ENCODE peak calls at places on chromosomes 7 and 10, in seven cellular contexts. One of them, this sample, is unnamed.

GRCh38 chr7:16412535-16413247 is 8.6 kb downstream of the CRPPA start:
- DNase-seq in GM03348: no peak
- DNase-seq in cardiac fibroblast: no peak
- DNase-seq in HTR-8/SVneo: no peak
- DNase-seq in stimulated activated CD8-positive, alpha-beta memory T cell treated with anti-CD3 and anti-CD28 coated beads, Interleukin-15, amount 100 ng/mL, for 1 hour: no peak
- DNase-seq in activated naive CD4-positive, alpha-beta T cell treated with anti-CD3 and anti-CD28 coated beads, Interleukin-2, amount 10 ng/mL, durations not matched to agents 7 days and 5 days: no peak
- DNase-seq in AG10803: no peak
- DNase-seq in this sample: no peak

GRCh38 chr10:75187961-75188426 is 22.6 kb upstream of the VDAC2 start:
- DNase-seq in HTR-8/SVneo: peak
- DNase-seq in stimulated activated CD8-positive, alpha-beta memory T cell treated with anti-CD3 and anti-CD28 coated beads, Interleukin-15, amount 100 ng/mL, for 1 hour: peak
- DNase-seq in GM03348: peak
- DNase-seq in cardiac fibroblast: peak
- DNase-seq in AG10803: peak
- DNase-seq in activated naive CD4-positive, alpha-beta T cell treated with anti-CD3 and anti-CD28 coated beads, Interleukin-2, amount 10 ng/mL, durations not matched to agents 7 days and 5 days: peak
- DNase-seq in this sample: peak

GRCh38 chr10:3995302-3996210 is 210.5 kb upstream of the KLF6 start:
- DNase-seq in HTR-8/SVneo: no peak
- DNase-seq in cardiac fibroblast: peak
- DNase-seq in activated naive CD4-positive, alpha-beta T cell treated with anti-CD3 and anti-CD28 coated beads, Interleukin-2, amount 10 ng/mL, durations not matched to agents 7 days and 5 days: no peak
- DNase-seq in AG10803: peak
- DNase-seq in GM03348: peak
- DNase-seq in stimulated activated CD8-positive, alpha-beta memory T cell treated with anti-CD3 and anti-CD28 coated beads, Interleukin-15, amount 100 ng/mL, for 1 hour: no peak
- DNase-seq in this sample: no peak

GRCh38 chr7:111532625-111533024 is 29.7 kb downstream of the IMMP2L start:
- DNase-seq in AG10803: no peak
- DNase-seq in HTR-8/SVneo: no peak
- DNase-seq in stimulated activated CD8-positive, alpha-beta memory T cell treated with anti-CD3 and anti-CD28 coated beads, Interleukin-15, amount 100 ng/mL, for 1 hour: no peak
- DNase-seq in activated naive CD4-positive, alpha-beta T cell treated with anti-CD3 and anti-CD28 coated beads, Interleukin-2, amount 10 ng/mL, durations not matched to agents 7 days and 5 days: no peak
- DNase-seq in cardiac fibroblast: peak
- DNase-seq in GM03348: no peak
- DNase-seq in this sample: no peak

GRCh38 chr7:21640150-21640549 is 97.3 kb downstream of the DNAH11 start:
- DNase-seq in GM03348: no peak
- DNase-seq in HTR-8/SVneo: no peak
- DNase-seq in cardiac fibroblast: no peak
- DNase-seq in activated naive CD4-positive, alpha-beta T cell treated with anti-CD3 and anti-CD28 coated beads, Interleukin-2, amount 10 ng/mL, durations not matched to agents 7 days and 5 days: no peak
- DNase-seq in AG10803: no peak
- DNase-seq in stimulated activated CD8-positive, alpha-beta memory T cell treated with anti-CD3 and anti-CD28 coated beads, Interleukin-15, amount 100 ng/mL, for 1 hour: no peak
- DNase-seq in this sample: no peak

GRCh38 chr7:116327751-116328150 is 117.4 kb downstream of the TES start:
- DNase-seq in stimulated activated CD8-positive, alpha-beta memory T cell treated with anti-CD3 and anti-CD28 coated beads, Interleukin-15, amount 100 ng/mL, for 1 hour: no peak
- DNase-seq in cardiac fibroblast: peak
- DNase-seq in GM03348: peak
- DNase-seq in AG10803: peak
- DNase-seq in HTR-8/SVneo: peak
- DNase-seq in activated naive CD4-positive, alpha-beta T cell treated with anti-CD3 and anti-CD28 coated beads, Interleukin-2, amount 10 ng/mL, durations not matched to agents 7 days and 5 days: no peak
- DNase-seq in this sample: no peak

GRCh38 chr10:132665946-132666732 is 119.8 kb downstream of the NKX6-2 start:
- DNase-seq in cardiac fibroblast: peak
- DNase-seq in stimulated activated CD8-positive, alpha-beta memory T cell treated with anti-CD3 and anti-CD28 coated beads, Interleukin-15, amount 100 ng/mL, for 1 hour: no peak
- DNase-seq in AG10803: peak
- DNase-seq in GM03348: peak
- DNase-seq in HTR-8/SVneo: peak
- DNase-seq in activated naive CD4-positive, alpha-beta T cell treated with anti-CD3 and anti-CD28 coated beads, Interleukin-2, amount 10 ng/mL, durations not matched to agents 7 days and 5 days: no peak
- DNase-seq in this sample: no peak

GRCh38 chr10:72588266-72588665 is 37.6 kb downstream of the MICU1 start:
- DNase-seq in HTR-8/SVneo: no peak
- DNase-seq in cardiac fibroblast: no peak
- DNase-seq in AG10803: peak
- DNase-seq in stimulated activated CD8-positive, alpha-beta memory T cell treated with anti-CD3 and anti-CD28 coated beads, Interleukin-15, amount 100 ng/mL, for 1 hour: no peak
- DNase-seq in activated naive CD4-positive, alpha-beta T cell treated with anti-CD3 and anti-CD28 coated beads, Interleukin-2, amount 10 ng/mL, durations not matched to agents 7 days and 5 days: no peak
- DNase-seq in GM03348: no peak
- DNase-seq in this sample: no peak

GRCh38 chr10:92832998-92833642 is 15.2 kb upstream of the EXOC6 start:
- DNase-seq in HTR-8/SVneo: no peak
- DNase-seq in cardiac fibroblast: no peak
- DNase-seq in activated naive CD4-positive, alpha-beta T cell treated with anti-CD3 and anti-CD28 coated beads, Interleukin-2, amount 10 ng/mL, durations not matched to agents 7 days and 5 days: no peak
- DNase-seq in GM03348: no peak
- DNase-seq in AG10803: no peak
- DNase-seq in stimulated activated CD8-positive, alpha-beta memory T cell treated with anti-CD3 and anti-CD28 coated beads, Interleukin-15, amount 100 ng/mL, for 1 hour: no peak
- DNase-seq in this sample: no peak

GRCh38 chr10:131203456-131204357 is 107.8 kb downstream of the TCERG1L start:
- DNase-seq in AG10803: no peak
- DNase-seq in stimulated activated CD8-positive, alpha-beta memory T cell treated with anti-CD3 and anti-CD28 coated beads, Interleukin-15, amount 100 ng/mL, for 1 hour: no peak
- DNase-seq in activated naive CD4-positive, alpha-beta T cell treated with anti-CD3 and anti-CD28 coated beads, Interleukin-2, amount 10 ng/mL, durations not matched to agents 7 days and 5 days: no peak
- DNase-seq in HTR-8/SVneo: no peak
- DNase-seq in GM03348: no peak
- DNase-seq in cardiac fibroblast: no peak
- DNase-seq in this sample: no peak

GRCh38 chr7:19392246-19392645 is 247.0 kb upstream of the FERD3L start:
- DNase-seq in activated naive CD4-positive, alpha-beta T cell treated with anti-CD3 and anti-CD28 coated beads, Interleukin-2, amount 10 ng/mL, durations not matched to agents 7 days and 5 days: no peak
- DNase-seq in AG10803: peak
- DNase-seq in HTR-8/SVneo: no peak
- DNase-seq in GM03348: peak
- DNase-seq in stimulated activated CD8-positive, alpha-beta memory T cell treated with anti-CD3 and anti-CD28 coated beads, Interleukin-15, amount 100 ng/mL, for 1 hour: no peak
- DNase-seq in cardiac fibroblast: no peak
- DNase-seq in this sample: no peak

GRCh38 chr10:20892796-20893195 is 4.3 kb downstream of the NEBL start:
- DNase-seq in activated naive CD4-positive, alpha-beta T cell treated with anti-CD3 and anti-CD28 coated beads, Interleukin-2, amount 10 ng/mL, durations not matched to agents 7 days and 5 days: no peak
- DNase-seq in AG10803: no peak
- DNase-seq in GM03348: no peak
- DNase-seq in HTR-8/SVneo: no peak
- DNase-seq in stimulated activated CD8-positive, alpha-beta memory T cell treated with anti-CD3 and anti-CD28 coated beads, Interleukin-15, amount 100 ng/mL, for 1 hour: no peak
- DNase-seq in cardiac fibroblast: peak
- DNase-seq in this sample: no peak

GRCh38 chr10:61021926-61022325 is 77.9 kb upstream of the RHOBTB1 start:
- DNase-seq in HTR-8/SVneo: no peak
- DNase-seq in AG10803: no peak
- DNase-seq in GM03348: no peak
- DNase-seq in cardiac fibroblast: no peak
- DNase-seq in stimulated activated CD8-positive, alpha-beta memory T cell treated with anti-CD3 and anti-CD28 coated beads, Interleukin-15, amount 100 ng/mL, for 1 hour: no peak
- DNase-seq in activated naive CD4-positive, alpha-beta T cell treated with anti-CD3 and anti-CD28 coated beads, Interleukin-2, amount 10 ng/mL, durations not matched to agents 7 days and 5 days: no peak
- DNase-seq in this sample: no peak

GRCh38 chr7:152979376-152979775 is 219.8 kb downstream of the ACTR3B start:
- DNase-seq in activated naive CD4-positive, alpha-beta T cell treated with anti-CD3 and anti-CD28 coated beads, Interleukin-2, amount 10 ng/mL, durations not matched to agents 7 days and 5 days: no peak
- DNase-seq in cardiac fibroblast: no peak
- DNase-seq in AG10803: no peak
- DNase-seq in HTR-8/SVneo: no peak
- DNase-seq in stimulated activated CD8-positive, alpha-beta memory T cell treated with anti-CD3 and anti-CD28 coated beads, Interleukin-15, amount 100 ng/mL, for 1 hour: no peak
- DNase-seq in GM03348: no peak
- DNase-seq in this sample: no peak

GRCh38 chr7:102125127-102125561 is 161.5 kb upstream of the SH2B2 start:
- DNase-seq in stimulated activated CD8-positive, alpha-beta memory T cell treated with anti-CD3 and anti-CD28 coated beads, Interleukin-15, amount 100 ng/mL, for 1 hour: no peak
- DNase-seq in GM03348: peak
- DNase-seq in HTR-8/SVneo: peak
- DNase-seq in activated naive CD4-positive, alpha-beta T cell treated with anti-CD3 and anti-CD28 coated beads, Interleukin-2, amount 10 ng/mL, durations not matched to agents 7 days and 5 days: no peak
- DNase-seq in AG10803: peak
- DNase-seq in cardiac fibroblast: peak
- DNase-seq in this sample: no peak

GRCh38 chr10:5935628-5936027 is 41.7 kb downstream of the IL15RA start:
- DNase-seq in stimulated activated CD8-positive, alpha-beta memory T cell treated with anti-CD3 and anti-CD28 coated beads, Interleukin-15, amount 100 ng/mL, for 1 hour: no peak
- DNase-seq in activated naive CD4-positive, alpha-beta T cell treated with anti-CD3 and anti-CD28 coated beads, Interleukin-2, amount 10 ng/mL, durations not matched to agents 7 days and 5 days: no peak
- DNase-seq in AG10803: no peak
- DNase-seq in cardiac fibroblast: no peak
- DNase-seq in GM03348: no peak
- DNase-seq in HTR-8/SVneo: no peak
- DNase-seq in this sample: no peak

GRCh38 chr10:125003901-125004467 is 62.1 kb downstream of the ZRANB1 start:
- DNase-seq in GM03348: no peak
- DNase-seq in stimulated activated CD8-positive, alpha-beta memory T cell treated with anti-CD3 and anti-CD28 coated beads, Interleukin-15, amount 100 ng/mL, for 1 hour: no peak
- DNase-seq in cardiac fibroblast: no peak
- DNase-seq in activated naive CD4-positive, alpha-beta T cell treated with anti-CD3 and anti-CD28 coated beads, Interleukin-2, amount 10 ng/mL, durations not matched to agents 7 days and 5 days: peak
- DNase-seq in HTR-8/SVneo: no peak
- DNase-seq in AG10803: no peak
- DNase-seq in this sample: no peak

GRCh38 chr7:18566205-18566604 is 70.7 kb downstream of the HDAC9 start:
- DNase-seq in GM03348: no peak
- DNase-seq in HTR-8/SVneo: no peak
- DNase-seq in activated naive CD4-positive, alpha-beta T cell treated with anti-CD3 and anti-CD28 coated beads, Interleukin-2, amount 10 ng/mL, durations not matched to agents 7 days and 5 days: no peak
- DNase-seq in stimulated activated CD8-positive, alpha-beta memory T cell treated with anti-CD3 and anti-CD28 coated beads, Interleukin-15, amount 100 ng/mL, for 1 hour: no peak
- DNase-seq in cardiac fibroblast: no peak
- DNase-seq in AG10803: no peak
- DNase-seq in this sample: no peak

GRCh38 chr10:73796766-73797165 is 11.4 kb downstream of the ZSWIM8 start:
- DNase-seq in HTR-8/SVneo: no peak
- DNase-seq in GM03348: no peak
- DNase-seq in stimulated activated CD8-positive, alpha-beta memory T cell treated with anti-CD3 and anti-CD28 coated beads, Interleukin-15, amount 100 ng/mL, for 1 hour: no peak
- DNase-seq in AG10803: no peak
- DNase-seq in cardiac fibroblast: no peak
- DNase-seq in activated naive CD4-positive, alpha-beta T cell treated with anti-CD3 and anti-CD28 coated beads, Interleukin-2, amount 10 ng/mL, durations not matched to agents 7 days and 5 days: no peak
- DNase-seq in this sample: no peak

GRCh38 chr7:128025380-128025779 is 5.9 kb downstream of the LRRC4 start:
- DNase-seq in cardiac fibroblast: no peak
- DNase-seq in HTR-8/SVneo: no peak
- DNase-seq in AG10803: peak
- DNase-seq in activated naive CD4-positive, alpha-beta T cell treated with anti-CD3 and anti-CD28 coated beads, Interleukin-2, amount 10 ng/mL, durations not matched to agents 7 days and 5 days: no peak
- DNase-seq in stimulated activated CD8-positive, alpha-beta memory T cell treated with anti-CD3 and anti-CD28 coated beads, Interleukin-15, amount 100 ng/mL, for 1 hour: no peak
- DNase-seq in GM03348: no peak
- DNase-seq in this sample: no peak

GRCh38 chr10:111593578-111593977 is 516.7 kb downstream of the ADRA2A start:
- DNase-seq in AG10803: peak
- DNase-seq in cardiac fibroblast: no peak
- DNase-seq in stimulated activated CD8-positive, alpha-beta memory T cell treated with anti-CD3 and anti-CD28 coated beads, Interleukin-15, amount 100 ng/mL, for 1 hour: no peak
- DNase-seq in activated naive CD4-positive, alpha-beta T cell treated with anti-CD3 and anti-CD28 coated beads, Interleukin-2, amount 10 ng/mL, durations not matched to agents 7 days and 5 days: no peak
- DNase-seq in GM03348: peak
- DNase-seq in HTR-8/SVneo: no peak
- DNase-seq in this sample: no peak

GRCh38 chr7:55964261-55964801 is at the start of gene NIPSNAP2:
- DNase-seq in GM03348: peak
- DNase-seq in stimulated activated CD8-positive, alpha-beta memory T cell treated with anti-CD3 and anti-CD28 coated beads, Interleukin-15, amount 100 ng/mL, for 1 hour: no peak
- DNase-seq in cardiac fibroblast: peak
- DNase-seq in HTR-8/SVneo: peak
- DNase-seq in activated naive CD4-positive, alpha-beta T cell treated with anti-CD3 and anti-CD28 coated beads, Interleukin-2, amount 10 ng/mL, durations not matched to agents 7 days and 5 days: peak
- DNase-seq in AG10803: no peak
- DNase-seq in this sample: peak

GRCh38 chr10:80542053-80542452 is 4.4 kb downstream of the SH2D4B start:
- DNase-seq in cardiac fibroblast: no peak
- DNase-seq in AG10803: peak
- DNase-seq in GM03348: no peak
- DNase-seq in stimulated activated CD8-positive, alpha-beta memory T cell treated with anti-CD3 and anti-CD28 coated beads, Interleukin-15, amount 100 ng/mL, for 1 hour: no peak
- DNase-seq in HTR-8/SVneo: no peak
- DNase-seq in activated naive CD4-positive, alpha-beta T cell treated with anti-CD3 and anti-CD28 coated beads, Interleukin-2, amount 10 ng/mL, durations not matched to agents 7 days and 5 days: no peak
- DNase-seq in this sample: peak

GRCh38 chr7:111137296-111138195 is 46.6 kb downstream of the LRRN3 start:
- DNase-seq in cardiac fibroblast: peak
- DNase-seq in stimulated activated CD8-positive, alpha-beta memory T cell treated with anti-CD3 and anti-CD28 coated beads, Interleukin-15, amount 100 ng/mL, for 1 hour: no peak
- DNase-seq in GM03348: no peak
- DNase-seq in AG10803: peak
- DNase-seq in HTR-8/SVneo: no peak
- DNase-seq in activated naive CD4-positive, alpha-beta T cell treated with anti-CD3 and anti-CD28 coated beads, Interleukin-2, amount 10 ng/mL, durations not matched to agents 7 days and 5 days: peak
- DNase-seq in this sample: peak

GRCh38 chr10:48231178-48231577 is 43.3 kb downstream of the FRMPD2 start:
- DNase-seq in cardiac fibroblast: no peak
- DNase-seq in AG10803: no peak
- DNase-seq in activated naive CD4-positive, alpha-beta T cell treated with anti-CD3 and anti-CD28 coated beads, Interleukin-2, amount 10 ng/mL, durations not matched to agents 7 days and 5 days: no peak
- DNase-seq in HTR-8/SVneo: no peak
- DNase-seq in stimulated activated CD8-positive, alpha-beta memory T cell treated with anti-CD3 and anti-CD28 coated beads, Interleukin-15, amount 100 ng/mL, for 1 hour: no peak
- DNase-seq in GM03348: no peak
- DNase-seq in this sample: no peak

GRCh38 chr7:1025747-1026581 is 18.4 kb upstream of the GPR146 start:
- DNase-seq in stimulated activated CD8-positive, alpha-beta memory T cell treated with anti-CD3 and anti-CD28 coated beads, Interleukin-15, amount 100 ng/mL, for 1 hour: no peak
- DNase-seq in AG10803: no peak
- DNase-seq in HTR-8/SVneo: no peak
- DNase-seq in cardiac fibroblast: no peak
- DNase-seq in activated naive CD4-positive, alpha-beta T cell treated with anti-CD3 and anti-CD28 coated beads, Interleukin-2, amount 10 ng/mL, durations not matched to agents 7 days and 5 days: no peak
- DNase-seq in GM03348: no peak
- DNase-seq in this sample: no peak

GRCh38 chr10:133608855-133609254 is 17.7 kb downstream of the FRG2B start:
- DNase-seq in HTR-8/SVneo: peak
- DNase-seq in GM03348: peak
- DNase-seq in AG10803: peak
- DNase-seq in cardiac fibroblast: peak
- DNase-seq in stimulated activated CD8-positive, alpha-beta memory T cell treated with anti-CD3 and anti-CD28 coated beads, Interleukin-15, amount 100 ng/mL, for 1 hour: no peak
- DNase-seq in activated naive CD4-positive, alpha-beta T cell treated with anti-CD3 and anti-CD28 coated beads, Interleukin-2, amount 10 ng/mL, durations not matched to agents 7 days and 5 days: no peak
- DNase-seq in this sample: no peak

GRCh38 chr10:27783660-27784059 is 38.0 kb upstream of the MKX start:
- DNase-seq in HTR-8/SVneo: peak
- DNase-seq in activated naive CD4-positive, alpha-beta T cell treated with anti-CD3 and anti-CD28 coated beads, Interleukin-2, amount 10 ng/mL, durations not matched to agents 7 days and 5 days: peak
- DNase-seq in AG10803: peak
- DNase-seq in cardiac fibroblast: peak
- DNase-seq in GM03348: peak
- DNase-seq in stimulated activated CD8-positive, alpha-beta memory T cell treated with anti-CD3 and anti-CD28 coated beads, Interleukin-15, amount 100 ng/mL, for 1 hour: no peak
- DNase-seq in this sample: no peak

GRCh38 chr7:131819891-131820290 is 263.5 kb upstream of the PODXL start:
- DNase-seq in HTR-8/SVneo: no peak
- DNase-seq in cardiac fibroblast: no peak
- DNase-seq in stimulated activated CD8-positive, alpha-beta memory T cell treated with anti-CD3 and anti-CD28 coated beads, Interleukin-15, amount 100 ng/mL, for 1 hour: no peak
- DNase-seq in AG10803: no peak
- DNase-seq in GM03348: no peak
- DNase-seq in activated naive CD4-positive, alpha-beta T cell treated with anti-CD3 and anti-CD28 coated beads, Interleukin-2, amount 10 ng/mL, durations not matched to agents 7 days and 5 days: no peak
- DNase-seq in this sample: no peak